ENCODE peak calls at places on chromosomes 2 and 18, in five cellular contexts. L, J, U, Z and N are unnamed samples.

GRCh38 chr2:7706791-7707190 is 789.6 kb downstream of the RNF144A start:
- DNase-seq in L (no peak), J (no peak), U (no peak), Z (no peak), N (no peak)

GRCh38 chr18:49581369-49581768 is 19.5 kb downstream of the LIPG start:
- DNase-seq in L (no peak), J (no peak), U (no peak), Z (no peak), N (no peak)

GRCh38 chr2:11482473-11483031 is 16.6 kb upstream of the E2F6 start:
- DNase-seq in L (no peak), J (peak; percentile 44), U (no peak), Z (peak; percentile 89), N (no peak)

GRCh38 chr2:110674620-110675555 is 3.0 kb downstream of the BUB1 start:
- DNase-seq in L (no peak), J (no peak), U (peak; percentile 15), Z (no peak), N (peak; percentile 29)

GRCh38 chr2:8329660-8330622 is 351.9 kb upstream of the ID2 start:
- DNase-seq in L (no peak), J (no peak), U (peak; percentile 24), Z (no peak), N (no peak)

GRCh38 chr2:100411841-100412292 is 5.6 kb downstream of the CHST10 start:
- DNase-seq in L (no peak), J (no peak), U (no peak), Z (no peak), N (peak; percentile 11)

GRCh38 chr18:48801728-48802542 is 148.8 kb downstream of the SMAD7 start:
- DNase-seq in L (no peak), J (no peak), U (no peak), Z (no peak), N (no peak)

GRCh38 chr2:70002241-70002896 is 40.9 kb upstream of the ASPRV1 start:
- DNase-seq in L (no peak), J (no peak), U (peak; percentile 4), Z (no peak), N (no peak)

DNA sequence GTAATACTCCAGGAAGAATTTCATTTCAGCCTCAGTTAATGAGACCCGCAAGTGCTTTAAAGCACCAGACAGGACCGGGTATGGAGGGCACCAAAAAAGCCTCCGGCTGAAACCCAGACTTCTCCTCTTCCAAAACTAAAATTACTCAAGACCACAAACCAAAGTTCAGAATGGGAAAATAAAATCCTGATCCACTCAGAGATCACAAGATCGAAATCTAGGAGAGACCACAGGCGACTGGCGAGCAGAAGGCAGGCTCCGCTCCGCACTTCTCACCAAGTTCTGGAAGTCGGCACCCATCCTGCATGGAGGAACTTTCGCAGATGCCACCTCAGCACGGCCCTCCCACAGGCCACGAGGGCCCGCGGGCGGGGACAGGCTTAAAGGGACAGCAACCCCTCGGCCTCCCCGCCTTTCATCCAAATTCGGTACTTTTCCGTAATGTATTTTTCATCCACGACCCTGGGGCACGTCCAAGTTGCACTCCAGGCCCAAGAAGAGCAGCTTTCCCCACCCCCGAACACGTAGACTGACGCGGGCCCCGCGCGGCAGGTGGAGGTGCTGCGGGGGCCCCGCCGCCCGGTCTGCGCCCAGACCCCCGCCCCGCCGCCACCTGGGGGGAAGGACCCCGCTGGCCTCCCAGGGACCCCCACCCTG is 43.7 kb downstream of the HDLBP start:
- DNase-seq in L (peak; percentile 38), J (peak; percentile 34), U (peak; percentile 50), Z (peak; percentile 20), N (peak; percentile 78)
- H3K27ac ChIP-seq in L (peak overlapping the region; percentile 85), J (peak overlapping the region; percentile 74), U (peak overlapping the region; percentile 58), Z (no peak overlapping the region), N (peak overlapping the region; percentile 81)

GRCh38 chr2:108570416-108570815 is 36.1 kb downstream of the LIMS1 start:
- DNase-seq in L (no peak), J (no peak), U (no peak), Z (no peak), N (peak; percentile 91)
- H3K27ac ChIP-seq in L (no peak overlapping the region), J (no peak overlapping the region), U (no peak overlapping the region), Z (no peak overlapping the region), N (peak overlapping the region; percentile 63)

GRCh38 chr2:38720613-38721241 is 30.4 kb downstream of the SRSF7 start:
- DNase-seq in L (no peak), J (peak; percentile 33), U (no peak), Z (no peak), N (peak; percentile 41)

GRCh38 chr2:38728694-38729093 is 22.5 kb downstream of the SRSF7 start:
- DNase-seq in L (no peak), J (no peak), U (no peak), Z (no peak), N (no peak)

GRCh38 chr2:38722271-38723115 is 28.7 kb downstream of the SRSF7 start:
- DNase-seq in L (no peak), J (no peak), U (peak; percentile 41), Z (no peak), N (no peak)

GRCh38 chr2:38719706-38720105 is 31.5 kb downstream of the SRSF7 start:
- DNase-seq in L (no peak), J (no peak), U (no peak), Z (no peak), N (no peak)

DNA sequence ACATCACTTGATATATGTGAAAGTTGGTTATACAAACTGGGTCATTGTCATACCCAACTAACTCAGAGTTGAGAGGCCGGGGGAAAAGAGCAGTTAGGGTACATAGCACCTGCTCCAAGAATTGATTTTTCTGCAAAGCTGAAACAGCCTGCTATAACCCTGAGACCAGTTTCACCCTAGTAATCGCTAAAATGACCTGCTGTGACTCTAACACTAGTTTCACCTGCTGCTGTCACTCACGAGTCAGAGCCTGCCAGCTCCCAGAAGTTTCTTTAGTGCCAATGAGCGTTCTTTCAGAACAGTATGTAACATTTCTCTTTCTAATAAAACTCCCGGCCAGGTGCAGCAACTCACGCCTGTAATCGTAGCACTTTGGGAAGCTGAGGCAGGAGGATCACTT is 28.0 kb downstream of the SRSF7 start:
- DNase-seq in L (no peak), J (no peak), U (no peak), Z (no peak), N (no peak)
- H3K27ac ChIP-seq in L (no peak overlapping the region), J (no peak overlapping the region), U (peak overlapping the region; percentile 50), Z (no peak overlapping the region), N (no peak overlapping the region)

GRCh38 chr18:6741290-6741689 is 11.8 kb downstream of the ARHGAP28 start:
- DNase-seq in L (no peak), J (no peak), U (no peak), Z (no peak), N (peak; percentile 72)
- H3K27ac ChIP-seq in L (no peak overlapping the region), J (no peak overlapping the region), U (no peak overlapping the region), Z (no peak overlapping the region), N (peak overlapping the region; percentile 27)

DNA sequence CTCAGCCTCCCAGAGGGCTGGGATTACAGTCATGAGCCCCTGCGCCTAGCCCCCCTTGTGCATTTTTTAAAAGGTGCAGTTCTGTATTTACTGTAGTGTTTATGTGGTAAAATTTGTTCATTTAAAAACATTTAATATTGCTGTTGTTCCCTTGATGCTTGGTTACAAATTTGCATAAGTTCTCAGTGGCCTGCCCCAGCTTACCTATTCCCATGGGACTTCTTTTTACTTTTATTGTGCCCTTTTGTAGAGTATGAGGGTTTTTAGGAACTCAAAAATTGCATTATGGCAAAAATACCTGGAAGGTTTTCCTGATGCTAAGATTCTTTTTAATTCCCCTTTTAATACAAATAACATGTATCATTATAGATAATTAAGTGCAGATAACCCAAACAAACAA is 63.0 kb downstream of the DGKD start:
- DNase-seq in L (no peak), J (no peak), U (no peak), Z (no peak), N (no peak)
- H3K27ac ChIP-seq in L (no peak overlapping the region), J (no peak overlapping the region), U (no peak overlapping the region), Z (no peak overlapping the region), N (no peak overlapping the region)